ENCODE peak calls at places on chromosomes 7 and 10, in seven cellular contexts. L is CD8-positive, alpha-beta memory T cell; U is NCI-H187; R is right lobe of liver; S is aorta; I is iPS-NIHi11; X is H4. K is an unnamed sample.

GRCh38 chr10:30887839-30888238 is 143.8 kb downstream of the ZNF438 start:
- DNase-seq in R (no peak), U (no peak), X (no peak), L (no peak), I (no peak), S (no peak), K (no peak)

GRCh38 chr10:89837173-89838001 is 136.0 kb downstream of the KIF20B start:
- DNase-seq in R (no peak), L (peak; percentile 61), X (no peak), I (peak; percentile 33), U (no peak), S (no peak), K (no peak)

GRCh38 chr7:9029671-9030070 is 596.3 kb downstream of the NXPH1 start:
- DNase-seq in U (no peak), R (no peak), X (peak; percentile 38), L (no peak), S (no peak), I (no peak), K (no peak)

GRCh38 chr7:92691578-92691977 is 101.4 kb upstream of the FAM133B start:
- DNase-seq in X (peak; percentile 67), I (peak; percentile 30), L (no peak), U (no peak), R (no peak), S (no peak), K (no peak)

GRCh38 chr7:68015565-68016532 is 1019.2 kb downstream of the TYW1 start:
- DNase-seq in U (no peak), L (no peak), R (no peak), S (no peak), I (no peak), X (no peak), K (no peak)

GRCh38 chr7:131722371-131722770 is 165.9 kb upstream of the PODXL start:
- DNase-seq in I (no peak), L (no peak), S (no peak), R (no peak), U (no peak), X (no peak), K (no peak)

GRCh38 chr10:43214071-43214955 is 52.6 kb downstream of the RASGEF1A start:
- DNase-seq in S (peak; percentile 52), X (no peak), I (no peak), U (no peak), L (peak; percentile 16), R (no peak), K (no peak)

GRCh38 chr7:100801833-100802568 is 25.3 kb downstream of the EPHB4 start:
- DNase-seq in R (no peak), L (no peak), I (no peak), X (peak; percentile 95), S (no peak), U (no peak), K (peak; percentile 63)

GRCh38 chr7:28419717-28420116 is 7.4 kb downstream of the CREB5 start:
- DNase-seq in R (no peak), X (peak; percentile 94), I (no peak), S (no peak), U (no peak), L (no peak), K (no peak)

GRCh38 chr7:13308423-13308822 is 621.0 kb downstream of the ARL4A start:
- DNase-seq in L (no peak), I (no peak), S (no peak), U (no peak), R (no peak), X (no peak), K (no peak)

GRCh38 chr10:5623081-5623748 is 43.2 kb downstream of the ASB13 start:
- DNase-seq in S (peak; percentile 98), U (peak; percentile 6), I (peak; percentile 92), R (peak; percentile 96), X (peak; percentile 58), L (peak; percentile 77), K (peak; percentile 89)

GRCh38 chr7:38673795-38674194 is 42.6 kb upstream of the AMPH start:
- DNase-seq in I (no peak), X (peak; percentile 92), S (no peak), U (no peak), L (no peak), R (no peak), K (no peak)

GRCh38 chr7:125467996-125468854 is 538.6 kb upstream of the POT1 start:
- DNase-seq in U (no peak), S (peak; percentile 57), I (no peak), R (no peak), X (no peak), L (no peak), K (no peak)

GRCh38 chr10:79055892-79056291 is 12.9 kb upstream of the ZMIZ1 start:
- DNase-seq in U (no peak), I (no peak), S (peak; percentile 13), X (no peak), R (peak; percentile 37), L (peak; percentile 17), K (no peak)

GRCh38 chr10:105041956-105042355 is 400.9 kb downstream of the SORCS3 start:
- DNase-seq in S (no peak), U (no peak), I (no peak), R (no peak), L (no peak), X (no peak), K (no peak)

GRCh38 chr7:103912906-103913610 is 76.4 kb downstream of the RELN start:
- DNase-seq in S (no peak), X (no peak), R (no peak), L (no peak), I (no peak), U (no peak), K (no peak)

GRCh38 chr7:100604078-100604975 is 2.2 kb downstream of the PCOLCE start:
- DNase-seq in L (peak; percentile 88), R (peak; percentile 84), U (peak; percentile 25), S (peak; percentile 93), X (no peak), I (peak; percentile 91), K (peak; percentile 89)